ENCODE peak calls at places on chromosomes 2 and 18, in ten cellular contexts. W, E, U, G, I, Z, R, B, P and J are unnamed samples.

GRCh38 chr2:183993052-183993451 is 605.3 kb upstream of the ZNF804A start:
- DNase-seq in W (peak; percentile 73), E (no peak), U (no peak), G (no peak), I (no peak), Z (no peak), R (no peak), B (no peak), P (no peak), J (no peak)

GRCh38 chr2:127623388-127624320 is 22.3 kb upstream of the GPR17 start:
- DNase-seq in W (no peak), E (no peak), U (no peak), G (peak; percentile 73), I (no peak), Z (peak; percentile 4), R (no peak), B (no peak), P (no peak), J (peak; percentile 16)

GRCh38 chr2:11329759-11330158 is 14.7 kb downstream of the ROCK2 start:
- DNase-seq in W (no peak), E (no peak), U (no peak), G (no peak), I (no peak), Z (peak; percentile 52), R (no peak), B (no peak), P (no peak), J (no peak)

GRCh38 chr18:48851563-48851962 is 99.2 kb downstream of the SMAD7 start:
- DNase-seq in W (no peak), E (no peak), U (no peak), G (no peak), I (no peak), Z (no peak), R (no peak), B (peak; percentile 39), P (no peak), J (no peak)

GRCh38 chr2:42196403-42197267 is 27.5 kb downstream of the EML4 start:
- DNase-seq in W (peak; percentile 45), E (no peak), U (peak; percentile 22), G (no peak), I (peak; percentile 11), Z (peak; percentile 74), R (peak; percentile 33), B (peak; percentile 50), P (peak; percentile 35), J (no peak)

GRCh38 chr2:233486778-233487552 is 79.6 kb downstream of the USP40 start:
- DNase-seq in W (no peak), E (no peak), U (no peak), G (no peak), I (no peak), Z (peak; percentile 67), R (no peak), B (no peak), P (no peak), J (no peak)

GRCh38 chr2:33354981-33355380 is 121.5 kb upstream of the RASGRP3 start:
- DNase-seq in W (no peak), E (no peak), U (no peak), G (no peak), I (no peak), Z (peak; percentile 67), R (peak; percentile 69), B (no peak), P (no peak), J (no peak)

GRCh38 chr18:26813043-26813442 is 52.5 kb downstream of the AQP4 start:
- DNase-seq in W (peak; percentile 48), E (no peak), U (peak; percentile 44), G (no peak), I (peak; percentile 16), Z (no peak), R (no peak), B (peak; percentile 70), P (no peak), J (no peak)

GRCh38 chr2:70078384-70078783 is 8.9 kb upstream of the PCBP1 start:
- DNase-seq in W (no peak), E (no peak), U (no peak), G (no peak), I (no peak), Z (no peak), R (no peak), B (no peak), P (no peak), J (no peak)

GRCh38 chr2:105635564-105635963 is 109.1 kb upstream of the NCK2 start:
- DNase-seq in W (no peak), E (no peak), U (no peak), G (peak; percentile 61), I (no peak), Z (no peak), R (no peak), B (no peak), P (no peak), J (no peak)

GRCh38 chr18:57359433-57359832 is 7.1 kb downstream of the ST8SIA3 start:
- DNase-seq in W (no peak), E (no peak), U (no peak), G (no peak), I (no peak), Z (no peak), R (no peak), B (no peak), P (no peak), J (no peak)

GRCh38 chr2:173132531-173132930 is 56.9 kb downstream of the MAP3K20 start:
- DNase-seq in W (no peak), E (no peak), U (no peak), G (no peak), I (no peak), Z (no peak), R (no peak), B (no peak), P (no peak), J (no peak)

GRCh38 chr2:16890081-16890480 is 224.4 kb upstream of the CYRIA start:
- DNase-seq in W (no peak), E (no peak), U (no peak), G (no peak), I (no peak), Z (no peak), R (no peak), B (no peak), P (no peak), J (no peak)

GRCh38 chr2:95018861-95019550 is 6.5 kb upstream of the MAL start:
- DNase-seq in W (no peak), E (no peak), U (no peak), G (no peak), I (no peak), Z (no peak), R (no peak), B (no peak), P (no peak), J (no peak)

GRCh38 chr2:161471631-161472030 is 55.5 kb downstream of the TBR1 start:
- DNase-seq in W (no peak), E (no peak), U (no peak), G (no peak), I (no peak), Z (no peak), R (no peak), B (no peak), P (no peak), J (no peak)
- TF ChIP-seq CTCF in W (no peak), E (no peak), U (no peak), G (no peak), I (no peak), Z (no peak), R (no peak), B (no peak), P (no peak), J (no peak)

DNA sequence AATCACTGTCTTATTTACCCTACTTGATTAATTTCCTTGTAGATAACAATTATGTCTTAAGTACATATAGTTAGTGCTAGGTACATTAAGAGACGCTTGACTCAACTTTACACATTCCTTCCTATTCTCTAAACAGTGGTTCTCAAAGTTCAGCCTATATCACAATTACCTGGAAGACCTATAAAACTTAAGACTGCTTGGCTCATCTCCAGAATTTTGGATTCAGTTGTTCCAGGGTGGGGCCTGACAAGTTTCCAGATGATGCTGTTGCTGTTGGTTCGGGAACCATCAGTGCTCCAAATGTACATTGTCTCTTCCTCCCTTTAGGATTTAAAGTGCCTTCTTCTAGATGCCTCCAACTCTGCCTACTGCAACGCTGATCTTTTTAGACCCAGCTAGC is 4.0 kb downstream of the PPP3R1 start:
- DNase-seq in W (no peak), E (no peak), U (no peak), G (no peak), I (no peak), Z (no peak), R (no peak), B (no peak), P (no peak), J (no peak)
- TF ChIP-seq CTCF in W (no peak), E (no peak), U (no peak), G (no peak), I (no peak), Z (no peak), R (no peak), B (no peak), P (no peak), J (no peak)

GRCh38 chr2:1205853-1206252 is 207.4 kb upstream of the TPO start:
- DNase-seq in W (no peak), E (no peak), U (no peak), G (no peak), I (no peak), Z (no peak), R (no peak), B (no peak), P (no peak), J (no peak)
- TF ChIP-seq CTCF in W (no peak), E (no peak), U (no peak), G (no peak), I (no peak), Z (no peak), R (no peak), B (no peak), P (no peak), J (no peak)

GRCh38 chr2:207334631-207335371 is 169.1 kb upstream of the KLF7 start:
- DNase-seq in W (peak; percentile 80), E (peak; percentile 25), U (peak; percentile 62), G (peak; percentile 90), I (no peak), Z (peak; percentile 96), R (peak; percentile 81), B (peak; percentile 52), P (no peak), J (no peak)
- TF ChIP-seq CTCF in W (no peak), E (no peak), U (no peak), G (no peak), I (no peak), Z (no peak), R (no peak), B (no peak), P (no peak), J (no peak)